ENCODE peak calls at places on chromosomes 3 and 15, in five cellular contexts. S is PC-3; I is transverse colon; O is GM23248; N is CD8-positive, alpha-beta memory T cell. M is an unnamed sample.

GRCh38 chr15:80997692-80998091 is 3.0 kb upstream of the TLNRD1 start:
- DNase-seq in S (no peak), I (no peak), O (no peak), N (no peak), M (no peak)

GRCh38 chr15:70200511-70200991 is 102.8 kb upstream of the TLE3 start:
- DNase-seq in S (no peak), I (no peak), O (peak; percentile 32), N (no peak), M (no peak)

GRCh38 chr3:13769422-13769821 is 110.4 kb downstream of the WNT7A start:
- DNase-seq in S (no peak), I (no peak), O (no peak), N (no peak), M (no peak)

GRCh38 chr15:99619712-99620111 is 53.9 kb downstream of the MEF2A start:
- DNase-seq in S (no peak), I (no peak), O (peak; percentile 39), N (no peak), M (no peak)

GRCh38 chr3:139934557-139935070 is 371 bp upstream of the CLSTN2 start:
- DNase-seq in S (no peak), I (peak; percentile 14), O (peak; percentile 4), N (no peak), M (no peak)

GRCh38 chr3:153897025-153897723 is 224.0 kb upstream of the ARHGEF26 start:
- DNase-seq in S (no peak), I (no peak), O (no peak), N (no peak), M (no peak)

GRCh38 chr3:15860014-15860934 is 62.5 kb upstream of the ANKRD28 start:
- DNase-seq in S (peak; percentile 69), I (peak; percentile 46), O (peak; percentile 72), N (no peak), M (peak; percentile 51)

GRCh38 chr3:174936590-174936989 is 77.5 kb downstream of the NAALADL2 start:
- DNase-seq in S (peak; percentile 53), I (no peak), O (no peak), N (no peak), M (peak; percentile 10)

GRCh38 chr15:101017041-101017754 is 98.0 kb downstream of the LRRK1 start:
- DNase-seq in S (peak; percentile 4), I (peak; percentile 5), O (no peak), N (no peak), M (no peak)

GRCh38 chr3:102662223-102662622 is 227.4 kb downstream of the ZPLD1 start:
- DNase-seq in S (no peak), I (no peak), O (no peak), N (no peak), M (no peak)

GRCh38 chr15:90264649-90265048 is 823 bp upstream of the NGRN start:
- DNase-seq in S (peak; percentile 70), I (peak; percentile 73), O (peak; percentile 20), N (no peak), M (no peak)

GRCh38 chr3:79125313-79125984 is 642.3 kb downstream of the ROBO1 start:
- DNase-seq in S (no peak), I (no peak), O (no peak), N (no peak), M (no peak)

GRCh38 chr15:92819312-92820232 is 80.6 kb upstream of the CHD2 start:
- DNase-seq in S (peak; percentile 38), I (no peak), O (peak; percentile 39), N (no peak), M (no peak)

GRCh38 chr15:77859491-77860060 is 217.9 kb downstream of the TBC1D2B start:
- DNase-seq in S (no peak), I (peak; percentile 82), O (no peak), N (no peak), M (no peak)

GRCh38 chr3:143849854-143850549 is 1.7 kb upstream of the SLC9A9 start:
- DNase-seq in S (peak; percentile 52), I (no peak), O (peak; percentile 89), N (no peak), M (peak; percentile 17)

GRCh38 chr15:85831415-85832113 is 36.8 kb upstream of the KLHL25 start:
- DNase-seq in S (peak; percentile 56), I (peak; percentile 73), O (peak; percentile 77), N (no peak), M (peak; percentile 39)

GRCh38 chr15:26087395-26087794 is 224.3 kb upstream of the ATP10A start:
- DNase-seq in S (peak; percentile 68), I (no peak), O (peak; percentile 82), N (no peak), M (no peak)

GRCh38 chr3:133412511-133413165 is 12.8 kb downstream of the BFSP2 start:
- DNase-seq in S (no peak), I (no peak), O (peak; percentile 90), N (no peak), M (no peak)

GRCh38 chr3:133362539-133362938 is 37.3 kb upstream of the BFSP2 start:
- DNase-seq in S (no peak), I (no peak), O (no peak), N (no peak), M (no peak)

GRCh38 chr3:101813817-101814440 is 34.9 kb downstream of the NXPE3 start:
- DNase-seq in S (peak; percentile 74), I (no peak), O (peak; percentile 60), N (no peak), M (no peak)

GRCh38 chr15:73329501-73330200 is 39.1 kb downstream of the HCN4 start:
- DNase-seq in S (no peak), I (no peak), O (no peak), N (no peak), M (no peak)

GRCh38 chr3:169232863-169233262 is 430.6 kb downstream of the MECOM start:
- DNase-seq in S (no peak), I (no peak), O (peak; percentile 44), N (no peak), M (no peak)

GRCh38 chr15:66886241-66886675 is 179.1 kb upstream of the SMAD3 start:
- DNase-seq in S (no peak), I (no peak), O (no peak), N (no peak), M (no peak)

GRCh38 chr15:22227961-22228762 is 147.8 kb downstream of the OR4M2 start:
- DNase-seq in S (no peak), I (no peak), O (no peak), N (peak; percentile 12), M (no peak)

GRCh38 chr15:74958320-74958907 is 1.8 kb upstream of the RPP25 start:
- DNase-seq in S (peak; percentile 31), I (peak; percentile 87), O (peak; percentile 79), N (no peak), M (peak; percentile 25)

GRCh38 chr3:40287248-40287647 is 22.3 kb upstream of the EIF1B start:
- DNase-seq in S (no peak), I (no peak), O (no peak), N (no peak), M (no peak)

GRCh38 chr3:114861666-114862065 is 285.4 kb downstream of the ZBTB20 start:
- DNase-seq in S (no peak), I (no peak), O (no peak), N (no peak), M (no peak)

GRCh38 chr15:79218588-79219200 is 63.8 kb upstream of the ANKRD34C start:
- DNase-seq in S (peak; percentile 57), I (no peak), O (peak; percentile 49), N (no peak), M (no peak)

GRCh38 chr15:101652783-101653430 is 726 bp upstream of the TM2D3 start:
- DNase-seq in S (peak; percentile 43), I (no peak), O (peak; percentile 89), N (no peak), M (peak; percentile 18)

GRCh38 chr3:143294183-143294582 is 174.6 kb downstream of the CHST2 start:
- DNase-seq in S (no peak), I (no peak), O (no peak), N (no peak), M (no peak)

GRCh38 chr15:88631464-88632028 is 7.3 kb upstream of the ISG20 start:
- DNase-seq in S (no peak), I (peak; percentile 9), O (no peak), N (no peak), M (no peak)
- H3K36me3 ChIP-seq in S (peaks cover 59% of the 10 kb centered on the region), I (no peaks in the 10 kb centered on the region), O (peaks cover 52% of the 10 kb centered on the region), N (peaks cover 19% of the 10 kb centered on the region), M (peaks cover 6% of the 10 kb centered on the region)

GRCh38 chr3:18144571-18144970 is 280.6 kb downstream of the SATB1 start:
- DNase-seq in S (no peak), I (no peak), O (no peak), N (no peak), M (no peak)
- H3K4me1 ChIP-seq in S (no peaks in the 10 kb centered on the region), I (no peaks in the 10 kb centered on the region), O (peaks cover 10% of the 10 kb centered on the region), N (no peaks in the 10 kb centered on the region), M (no peaks in the 10 kb centered on the region)

GRCh38 chr15:43527802-43528541 is 10.6 kb downstream of the MAP1A start:
- DNase-seq in S (no peak), I (no peak), O (no peak), N (no peak), M (no peak)

GRCh38 chr15:43524254-43524847 is 6.9 kb downstream of the MAP1A start:
- DNase-seq in S (no peak), I (no peak), O (no peak), N (no peak), M (no peak)

GRCh38 chr15:43525131-43525530 is 7.7 kb downstream of the MAP1A start:
- DNase-seq in S (no peak), I (no peak), O (no peak), N (no peak), M (no peak)

GRCh38 chr15:43527016-43527801 is 9.8 kb downstream of the MAP1A start:
- DNase-seq in S (no peak), I (no peak), O (no peak), N (no peak), M (no peak)

DNA sequence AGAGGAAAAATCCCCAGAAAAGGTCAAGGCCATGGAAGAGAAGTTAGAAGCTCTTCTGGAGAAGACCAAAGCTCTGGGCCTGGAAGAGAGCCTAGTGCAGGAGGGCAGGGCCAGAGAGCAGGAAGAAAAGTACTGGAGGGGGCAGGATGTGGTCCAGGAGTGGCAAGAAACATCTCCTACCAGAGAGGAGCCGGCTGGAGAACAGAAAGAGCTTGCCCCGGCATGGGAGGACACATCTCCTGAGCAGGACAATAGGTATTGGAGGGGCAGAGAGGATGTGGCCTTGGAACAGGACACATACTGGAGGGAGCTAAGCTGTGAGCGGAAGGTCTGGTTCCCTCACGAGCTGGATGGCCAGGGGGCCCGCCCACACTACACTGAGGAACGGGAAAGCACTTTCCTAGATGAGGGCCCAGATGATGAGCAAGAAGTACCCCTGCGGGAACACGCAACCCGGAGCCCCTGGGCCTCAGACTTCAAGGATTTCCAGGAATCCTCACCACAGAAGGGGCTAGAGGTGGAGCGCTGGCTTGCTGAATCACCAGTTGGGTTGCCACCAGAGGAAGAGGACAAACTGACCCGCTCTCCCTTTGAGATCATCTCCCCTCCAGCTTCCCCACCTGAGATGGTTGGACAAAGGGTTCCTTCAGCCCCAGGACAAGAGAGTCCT is 9.0 kb downstream of the MAP1A start:
- DNase-seq in S (no peak), I (no peak), O (no peak), N (no peak), M (no peak)
- H3K36me3 ChIP-seq in S (no peaks in the 10 kb centered on the region), I (no peaks in the 10 kb centered on the region), O (peaks cover 22% of the 10 kb centered on the region), N (no peaks in the 10 kb centered on the region), M (no peaks in the 10 kb centered on the region)

DNA sequence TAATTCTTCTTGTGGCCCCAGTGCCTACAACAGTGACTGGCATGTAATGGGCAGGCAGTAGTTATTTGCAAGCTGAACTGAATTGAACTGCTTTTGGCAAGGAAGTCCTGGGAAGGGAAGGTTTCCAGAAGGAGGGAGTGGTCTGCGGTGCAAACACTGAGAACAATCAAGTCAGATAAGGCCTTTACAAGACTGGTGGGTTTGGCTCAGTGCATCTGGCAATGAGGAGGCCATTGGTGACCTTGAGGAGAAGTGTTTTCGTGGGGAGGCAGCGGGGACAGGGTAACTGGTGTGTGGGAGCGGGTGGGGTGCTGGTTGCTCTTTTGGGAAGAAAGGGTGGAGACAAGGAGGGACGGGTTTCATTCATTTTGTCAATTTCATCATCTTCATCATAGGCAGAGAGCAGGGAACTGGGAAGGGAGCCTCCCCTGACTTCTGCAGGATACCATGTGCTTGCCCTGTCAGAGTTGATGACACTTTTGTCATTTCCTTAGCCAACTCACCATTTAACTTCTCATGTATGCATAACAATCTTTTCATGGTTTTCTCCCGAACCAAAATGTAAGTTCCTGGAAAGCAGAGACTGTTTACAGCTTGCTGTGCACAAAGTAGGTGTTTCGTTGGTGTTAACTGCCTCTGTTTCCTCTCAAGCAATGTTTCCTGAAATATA is 8.4 kb upstream of the EHD4 start:
- DNase-seq in S (no peak), I (peak; percentile 52), O (no peak), N (no peak), M (no peak)
- H3K4me1 ChIP-seq in S (peaks cover 16% of the 10 kb centered on the region), I (peaks cover 16% of the 10 kb centered on the region), O (no peaks in the 10 kb centered on the region), N (no peaks in the 10 kb centered on the region), M (no peaks in the 10 kb centered on the region)